ENCODE peak calls at places on chromosome 6, in six cellular contexts. P is adrenal gland, Y is PC-3, U is esophagus squamous epithelium, B is HAP-1, M is KG1. L is an unnamed sample.

GRCh38 chr6:37514377-37514776 is 14.7 kb upstream of the CCDC167 start:
- DNase-seq in U (no peak), M (no peak), B (no peak), P (no peak), Y (peak; percentile 78), L (no peak)

GRCh38 chr6:44306710-44307109 is 6.4 kb downstream of the AARS2 start:
- DNase-seq in P (no peak), Y (no peak), B (no peak), U (no peak), M (no peak), L (no peak)

GRCh38 chr6:169454204-169454871 is 200.7 kb upstream of the THBS2 start:
- DNase-seq in Y (no peak), P (no peak), U (no peak), B (no peak), M (no peak), L (peak; percentile 48)

GRCh38 chr6:52990342-52990741 is 4.7 kb downstream of the GSTA4 start:
- DNase-seq in U (no peak), P (no peak), Y (peak; percentile 90), B (no peak), M (no peak), L (peak; percentile 5)

GRCh38 chr6:56905378-56905777 is 49.5 kb upstream of the BEND6 start:
- DNase-seq in Y (no peak), B (no peak), M (no peak), P (no peak), U (no peak), L (no peak)

GRCh38 chr6:46419576-46420002 is 71.7 kb downstream of the RCAN2 start:
- DNase-seq in Y (peak; percentile 83), M (peak; percentile 39), P (peak; percentile 53), B (peak; percentile 19), U (no peak), L (peak; percentile 55)

GRCh38 chr6:155349129-155349528 is 34.8 kb upstream of the TFB1M start:
- DNase-seq in M (no peak), P (no peak), Y (no peak), U (no peak), B (no peak), L (no peak)

GRCh38 chr6:22892452-22892851 is 323.1 kb downstream of the HDGFL1 start:
- DNase-seq in U (no peak), Y (peak; percentile 91), M (no peak), P (no peak), B (no peak), L (peak; percentile 22)

GRCh38 chr6:83592770-83593394 is 80.5 kb downstream of the PRSS35 start:
- DNase-seq in M (peak; percentile 9), Y (peak; percentile 38), U (no peak), B (peak; percentile 33), P (peak; percentile 46), L (peak; percentile 31)

GRCh38 chr6:44010411-44011349 is 116.6 kb downstream of the MRPL14 start:
- DNase-seq in U (no peak), P (peak; percentile 56), Y (peak; percentile 91), B (no peak), M (no peak), L (peak; percentile 74)

GRCh38 chr6:56004421-56004820 is 129.0 kb upstream of the BMP5 start:
- DNase-seq in Y (peak; percentile 67), U (no peak), B (no peak), P (no peak), M (no peak), L (no peak)

GRCh38 chr6:169938262-169938701 is 186.9 kb downstream of the ERMARD start:
- DNase-seq in Y (no peak), M (no peak), U (no peak), P (no peak), B (no peak), L (no peak)

GRCh38 chr6:98924647-98925046 is 23.1 kb downstream of the FBXL4 start:
- DNase-seq in B (no peak), Y (no peak), U (no peak), M (no peak), P (no peak), L (no peak)

GRCh38 chr6:64257586-64257985 is 622.0 kb downstream of the PHF3 start:
- DNase-seq in M (no peak), B (no peak), U (no peak), Y (no peak), P (no peak), L (no peak)

GRCh38 chr6:165571068-165571682 is 91.9 kb downstream of the PDE10A start:
- DNase-seq in M (no peak), Y (no peak), P (no peak), B (no peak), U (no peak), L (no peak)

GRCh38 chr6:6002005-6002808 is 4.5 kb downstream of the NRN1 start:
- DNase-seq in M (no peak), U (no peak), P (no peak), Y (no peak), B (no peak), L (no peak)

GRCh38 chr6:25576920-25577319 is 75.1 kb upstream of the SCGN start:
- DNase-seq in P (no peak), Y (no peak), U (no peak), M (no peak), B (no peak), L (no peak)

GRCh38 chr6:131065112-131065823 is 2.2 kb upstream of the EPB41L2 start:
- DNase-seq in M (no peak), Y (peak; percentile 35), P (no peak), B (no peak), U (no peak), L (no peak)

GRCh38 chr6:1081566-1081965 is 230.3 kb upstream of the FOXQ1 start:
- DNase-seq in B (no peak), M (no peak), U (no peak), Y (no peak), P (no peak), L (no peak)

L was measured in Calu3.